ENCODE peak calls at places on chromosomes 13 and 19, in eight cellular contexts. H, E, O, K, P, I, M and Q are unnamed samples.

GRCh38 chr19:1313695-1314613 is 28.3 kb downstream of the EFNA2 start:
- DNase-seq in H (peak; percentile 34), E (no peak), O (no peak), K (no peak), P (no peak), I (no peak), M (no peak), Q (no peak)

GRCh38 chr13:85666356-85666755 is 132.9 kb downstream of the SLITRK6 start:
- DNase-seq in H (no peak), E (no peak), O (no peak), K (no peak), P (no peak), I (no peak), M (no peak), Q (no peak)

GRCh38 chr13:89465366-89465765 is 1794.2 kb downstream of the SLITRK5 start:
- DNase-seq in H (no peak), E (no peak), O (no peak), K (no peak), P (no peak), I (no peak), M (no peak), Q (no peak)

GRCh38 chr13:95709101-95709500 is 32.2 kb downstream of the DNAJC3 start:
- DNase-seq in H (no peak), E (no peak), O (no peak), K (no peak), P (no peak), I (no peak), M (no peak), Q (no peak)

GRCh38 chr19:47040869-47041268 is 7.6 kb downstream of the TMEM160 start:
- DNase-seq in H (no peak), E (no peak), O (no peak), K (no peak), P (no peak), I (no peak), M (no peak), Q (no peak)

GRCh38 chr13:75986818-75987217 is 350.7 kb downstream of the LMO7 start:
- DNase-seq in H (no peak), E (no peak), O (no peak), K (no peak), P (no peak), I (no peak), M (no peak), Q (no peak)

GRCh38 chr13:74288361-74288911 is 154.2 kb upstream of the KLF12 start:
- DNase-seq in H (no peak), E (peak; percentile 33), O (peak; percentile 10), K (no peak), P (peak; percentile 26), I (no peak), M (no peak), Q (peak; percentile 49)

GRCh38 chr13:49904729-49905456 is 31.2 kb downstream of the SPRYD7 start:
- DNase-seq in H (no peak), E (no peak), O (no peak), K (no peak), P (no peak), I (no peak), M (no peak), Q (no peak)

GRCh38 chr13:107200491-107200890 is 632.6 kb upstream of the ARGLU1 start:
- DNase-seq in H (no peak), E (no peak), O (no peak), K (no peak), P (no peak), I (no peak), M (no peak), Q (no peak)

GRCh38 chr13:27384285-27384684 is 40.1 kb upstream of the GTF3A start:
- DNase-seq in H (no peak), E (no peak), O (no peak), K (no peak), P (no peak), I (no peak), M (no peak), Q (no peak)

GRCh38 chr19:31235806-31236205 is 113.4 kb downstream of the TSHZ3 start:
- DNase-seq in H (no peak), E (no peak), O (no peak), K (no peak), P (no peak), I (no peak), M (no peak), Q (no peak)

GRCh38 chr19:46648070-46648960 is 12.3 kb upstream of the GNG8 start:
- DNase-seq in H (no peak), E (no peak), O (no peak), K (no peak), P (no peak), I (no peak), M (no peak), Q (no peak)

GRCh38 chr19:39083599-39083982 is 577 bp upstream of the ACP7 start:
- DNase-seq in H (no peak), E (no peak), O (no peak), K (no peak), P (no peak), I (no peak), M (no peak), Q (no peak)

GRCh38 chr13:77918391-77919261 is at the start of gene EDNRB:
- DNase-seq in H (no peak), E (peak; percentile 27), O (peak; percentile 39), K (peak; percentile 28), P (peak; percentile 53), I (no peak), M (peak; percentile 80), Q (peak; percentile 18)

GRCh38 chr13:34358811-34359513 is 541.0 kb downstream of the RFC3 start:
- DNase-seq in H (peak; percentile 47), E (no peak), O (no peak), K (no peak), P (no peak), I (peak; percentile 39), M (no peak), Q (no peak)

GRCh38 chr19:10289167-10289835 is 451 bp upstream of the ICAM5 start:
- DNase-seq in H (peak; percentile 71), E (peak; percentile 37), O (peak; percentile 68), K (no peak), P (peak; percentile 57), I (no peak), M (no peak), Q (peak; percentile 56)

DNA sequence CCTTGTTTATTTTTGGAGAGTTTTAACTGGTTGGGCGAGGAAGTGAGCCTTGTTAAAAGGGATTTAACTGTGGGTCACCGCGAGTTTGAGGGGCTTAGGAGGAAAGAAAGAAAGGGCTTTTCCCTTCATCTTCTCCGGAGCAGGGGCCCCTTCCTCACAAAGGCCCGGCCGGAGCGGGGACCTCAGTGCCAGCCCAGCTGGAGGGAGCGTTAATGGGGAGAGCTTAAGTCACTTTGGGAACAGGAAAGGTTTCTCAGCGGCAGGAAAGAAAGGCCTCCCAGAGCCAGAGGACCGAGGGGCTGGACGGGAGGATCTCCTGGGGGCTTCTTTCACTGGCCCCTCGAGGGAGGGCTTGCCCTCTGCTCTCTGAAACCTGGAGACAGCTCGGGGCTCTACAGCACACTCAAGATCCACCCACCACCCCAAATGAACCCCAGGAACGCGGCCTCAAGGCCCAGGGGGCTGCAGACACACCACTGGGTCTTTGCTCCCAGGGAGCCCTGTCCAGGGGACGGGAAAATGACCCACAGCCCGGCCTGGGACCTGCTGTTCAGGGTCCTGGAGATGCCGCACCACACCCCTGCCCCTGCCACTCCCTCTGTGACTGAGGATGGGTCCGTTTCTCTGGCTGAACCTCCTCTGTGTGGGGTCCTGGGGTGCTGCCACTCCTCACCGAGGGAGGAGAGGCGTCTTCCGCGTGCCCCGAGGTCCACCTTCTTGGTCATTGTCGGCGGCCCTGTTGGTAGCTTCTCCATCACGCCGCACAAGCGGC is 128.3 kb downstream of the URI1 start:
- DNase-seq in H (no peak), E (peak; percentile 4), O (no peak), K (no peak), P (peak; percentile 15), I (no peak), M (peak; percentile 63), Q (peak; percentile 4)
- TF ChIP-seq EP300 in H (no peak), E (no peak), O (no peak), K (no peak), P (no peak), I (no peak), M (no peak), Q (no peak)

DNA sequence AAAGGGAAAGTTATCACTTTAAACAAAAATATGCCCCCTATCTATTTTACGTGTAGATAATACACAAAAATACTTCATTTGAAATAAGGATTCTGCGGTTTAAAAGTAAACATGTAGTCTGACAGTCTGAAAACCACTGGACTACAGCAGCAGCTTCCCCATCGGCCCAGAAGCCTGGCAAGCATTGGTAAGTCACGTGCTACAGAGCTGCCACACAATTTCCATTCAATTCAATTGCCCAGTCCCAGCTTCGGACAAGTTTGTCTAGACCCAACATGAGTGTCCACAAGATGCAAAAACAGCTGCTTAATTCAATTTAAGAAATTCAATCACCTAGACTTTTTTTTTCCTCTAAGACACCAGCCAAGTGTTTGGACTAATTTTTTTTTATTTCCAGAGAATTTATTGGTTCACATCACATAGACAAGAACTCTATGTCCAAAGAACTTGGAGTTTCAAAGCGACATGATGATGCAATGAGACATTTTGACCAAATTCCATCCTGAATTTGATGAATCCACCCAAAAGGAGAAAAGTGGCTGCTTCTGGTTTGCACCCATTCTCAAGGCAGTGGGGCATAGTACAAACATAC is 458.9 kb downstream of the COG6 start:
- DNase-seq in H (no peak), E (no peak), O (no peak), K (no peak), P (no peak), I (no peak), M (no peak), Q (no peak)
- H3K4me1 ChIP-seq in H (peaks cover 40% of the 10 kb centered on the region), E (peaks cover 21% of the 10 kb centered on the region), O (no peaks in the 10 kb centered on the region), K (peaks cover 15% of the 10 kb centered on the region), P (peaks cover 9% of the 10 kb centered on the region), I (peaks cover 15% of the 10 kb centered on the region), M (peaks cover 34% of the 10 kb centered on the region), Q (peaks cover 19% of the 10 kb centered on the region)

GRCh38 chr19:50362030-50362412 is 3.4 kb downstream of the NAPSA start:
- DNase-seq in H (no peak), E (no peak), O (no peak), K (no peak), P (no peak), I (no peak), M (no peak), Q (no peak)
- TF ChIP-seq EP300 in H (no peak), E (no peak), O (no peak), K (no peak), P (no peak), I (no peak), M (no peak), Q (no peak)

DNA sequence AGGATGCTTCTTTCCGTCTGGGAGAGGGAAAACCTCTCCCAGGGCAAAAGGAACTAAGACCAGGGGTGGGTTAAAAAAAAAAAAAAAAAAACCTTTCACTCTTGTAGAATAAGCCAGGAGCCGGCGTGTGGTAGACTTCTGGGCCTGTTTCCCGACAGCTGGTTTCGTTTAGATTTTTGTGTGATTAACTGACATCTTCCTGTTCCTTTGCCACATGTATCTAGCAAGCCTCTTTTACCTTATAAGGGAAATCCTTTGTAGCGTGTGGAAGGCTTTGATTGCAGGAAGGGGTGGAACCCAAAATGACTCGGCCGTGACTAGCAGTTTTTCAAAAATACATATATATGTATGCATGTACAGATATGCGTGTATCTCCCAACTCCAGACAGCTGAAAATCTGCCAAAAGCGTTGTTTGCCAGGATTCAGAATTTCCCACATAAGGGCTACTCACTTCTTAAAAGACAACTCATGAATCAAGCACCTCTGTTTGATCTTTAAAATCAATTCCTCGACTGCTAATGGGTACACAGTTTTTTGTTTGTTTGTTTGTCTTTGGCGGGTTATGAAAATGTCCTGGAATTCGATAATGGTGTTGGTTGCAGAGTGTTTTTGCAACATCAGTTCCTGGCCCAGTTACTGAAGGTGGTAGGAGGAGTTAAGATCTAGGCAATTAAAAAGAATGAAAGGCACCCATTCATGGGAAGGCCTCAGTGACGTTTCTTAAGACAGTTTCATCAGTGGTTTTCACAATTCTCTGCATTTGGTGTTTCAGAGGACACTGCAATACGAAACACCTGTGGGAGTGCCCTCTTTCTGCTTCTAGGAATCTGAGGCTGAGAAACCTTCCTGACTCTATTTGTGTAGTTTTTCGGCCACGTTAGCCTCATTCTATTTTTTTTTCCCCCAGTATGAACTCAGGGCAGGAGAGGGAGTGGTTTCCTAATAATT is 2.7 kb downstream of the TPM4 start:
- DNase-seq in H (peak; percentile 85), E (peak; percentile 70), O (peak; percentile 68), K (peak; percentile 69), P (peak; percentile 69), I (peak; percentile 96), M (peak; percentile 87), Q (peak; percentile 77)
- H3K4me1 ChIP-seq in H (peaks cover 69% of the 10 kb centered on the region), E (peaks cover 86% of the 10 kb centered on the region), O (peaks cover 14% of the 10 kb centered on the region), K (peaks cover 55% of the 10 kb centered on the region), P (peaks cover 61% of the 10 kb centered on the region), I (peaks cover 83% of the 10 kb centered on the region), M (peaks cover 58% of the 10 kb centered on the region), Q (peaks cover 17% of the 10 kb centered on the region)